ENCODE peak calls at places on chromosomes 7 and 10, in five cellular contexts. One of them, this sample, is unnamed.

GRCh38 chr10:79012567-79012966 is 56.2 kb upstream of the ZMIZ1 start:
- DNase-seq in hepatocyte: no peak
- DNase-seq in lower leg skin: no peak
- DNase-seq in pancreas: no peak
- DNase-seq in heart left ventricle: peak
- DNase-seq in this sample: no peak

GRCh38 chr10:26215923-26216576 is 524 bp upstream of the GAD2 start:
- DNase-seq in hepatocyte: peak
- DNase-seq in lower leg skin: no peak
- DNase-seq in pancreas: peak
- DNase-seq in heart left ventricle: no peak
- DNase-seq in this sample: no peak

GRCh38 chr10:103835121-103836045 is 20.0 kb downstream of the SH3PXD2A start:
- DNase-seq in hepatocyte: peak
- DNase-seq in lower leg skin: no peak
- DNase-seq in pancreas: peak
- DNase-seq in heart left ventricle: peak
- DNase-seq in this sample: no peak

GRCh38 chr10:785539-786214 is 96.2 kb upstream of the DIP2C start:
- DNase-seq in hepatocyte: no peak
- DNase-seq in lower leg skin: peak
- DNase-seq in pancreas: no peak
- DNase-seq in heart left ventricle: no peak
- DNase-seq in this sample: no peak

GRCh38 chr7:157652161-157652953 is 315.6 kb downstream of the DNAJB6 start:
- DNase-seq in hepatocyte: no peak
- DNase-seq in lower leg skin: no peak
- DNase-seq in pancreas: no peak
- DNase-seq in heart left ventricle: peak
- DNase-seq in this sample: peak

GRCh38 chr7:155763721-155764431 is 48.4 kb downstream of the SHH start:
- DNase-seq in hepatocyte: peak
- DNase-seq in lower leg skin: no peak
- DNase-seq in pancreas: no peak
- DNase-seq in heart left ventricle: no peak
- DNase-seq in this sample: no peak

GRCh38 chr10:119543814-119544642 is 1.5 kb upstream of the RGS10 start:
- DNase-seq in hepatocyte: no peak
- DNase-seq in lower leg skin: no peak
- DNase-seq in pancreas: no peak
- DNase-seq in heart left ventricle: no peak
- DNase-seq in this sample: no peak

GRCh38 chr7:99699946-99700345 is 20.1 kb upstream of the CYP3A5 start:
- DNase-seq in hepatocyte: no peak
- DNase-seq in lower leg skin: no peak
- DNase-seq in pancreas: no peak
- DNase-seq in heart left ventricle: no peak
- DNase-seq in this sample: no peak

GRCh38 chr7:77570330-77571011 is 33.4 kb downstream of the PTPN12 start:
- DNase-seq in hepatocyte: no peak
- DNase-seq in lower leg skin: no peak
- DNase-seq in pancreas: no peak
- DNase-seq in heart left ventricle: no peak
- DNase-seq in this sample: no peak

GRCh38 chr10:58856508-58857240 is 319.8 kb upstream of the PHYHIPL start:
- DNase-seq in hepatocyte: peak
- DNase-seq in lower leg skin: peak
- DNase-seq in pancreas: peak
- DNase-seq in heart left ventricle: no peak
- DNase-seq in this sample: no peak

GRCh38 chr10:89327803-89328441 is at the start of gene IFIT3:
- DNase-seq in hepatocyte: peak
- DNase-seq in lower leg skin: peak
- DNase-seq in pancreas: peak
- DNase-seq in heart left ventricle: no peak
- DNase-seq in this sample: peak

GRCh38 chr10:128035557-128035973 is 90.7 kb downstream of the MKI67 start:
- DNase-seq in hepatocyte: no peak
- DNase-seq in lower leg skin: peak
- DNase-seq in pancreas: no peak
- DNase-seq in heart left ventricle: peak
- DNase-seq in this sample: peak

GRCh38 chr10:31171402-31172120 is 139.9 kb upstream of the ZNF438 start:
- DNase-seq in hepatocyte: no peak
- DNase-seq in lower leg skin: no peak
- DNase-seq in pancreas: no peak
- DNase-seq in heart left ventricle: no peak
- DNase-seq in this sample: no peak

GRCh38 chr7:50851451-50851850 is 68.8 kb upstream of the GRB10 start:
- DNase-seq in hepatocyte: no peak
- DNase-seq in lower leg skin: no peak
- DNase-seq in pancreas: no peak
- DNase-seq in heart left ventricle: no peak
- DNase-seq in this sample: no peak

GRCh38 chr10:21634599-21635365 is 100.8 kb downstream of the MLLT10 start:
- DNase-seq in hepatocyte: no peak
- DNase-seq in lower leg skin: no peak
- DNase-seq in pancreas: no peak
- DNase-seq in heart left ventricle: no peak
- DNase-seq in this sample: no peak

GRCh38 chr10:46226232-46226631 is 60.6 kb upstream of the ANTXRL start:
- DNase-seq in hepatocyte: no peak
- DNase-seq in lower leg skin: peak
- DNase-seq in pancreas: no peak
- DNase-seq in heart left ventricle: peak
- DNase-seq in this sample: peak

GRCh38 chr10:123847686-123848432 is 43.7 kb downstream of the CPXM2 start:
- DNase-seq in hepatocyte: peak
- DNase-seq in lower leg skin: no peak
- DNase-seq in pancreas: no peak
- DNase-seq in heart left ventricle: no peak
- DNase-seq in this sample: no peak

GRCh38 chr7:15525652-15526263 is 36.1 kb downstream of the AGMO start:
- DNase-seq in hepatocyte: no peak
- DNase-seq in lower leg skin: no peak
- DNase-seq in pancreas: no peak
- DNase-seq in heart left ventricle: no peak
- DNase-seq in this sample: no peak

GRCh38 chr10:121854809-121855445 is 72.9 kb downstream of the ATE1 start:
- DNase-seq in hepatocyte: peak
- DNase-seq in lower leg skin: no peak
- DNase-seq in pancreas: no peak
- DNase-seq in heart left ventricle: no peak
- DNase-seq in this sample: no peak

GRCh38 chr7:80520199-80520598 is 8.3 kb upstream of the GNAT3 start:
- DNase-seq in hepatocyte: no peak
- DNase-seq in lower leg skin: no peak
- DNase-seq in pancreas: no peak
- DNase-seq in heart left ventricle: no peak
- DNase-seq in this sample: no peak

GRCh38 chr7:29377718-29378117 is 183.1 kb downstream of the CHN2 start:
- DNase-seq in hepatocyte: no peak
- DNase-seq in lower leg skin: no peak
- DNase-seq in pancreas: no peak
- DNase-seq in heart left ventricle: no peak
- DNase-seq in this sample: no peak

DNA sequence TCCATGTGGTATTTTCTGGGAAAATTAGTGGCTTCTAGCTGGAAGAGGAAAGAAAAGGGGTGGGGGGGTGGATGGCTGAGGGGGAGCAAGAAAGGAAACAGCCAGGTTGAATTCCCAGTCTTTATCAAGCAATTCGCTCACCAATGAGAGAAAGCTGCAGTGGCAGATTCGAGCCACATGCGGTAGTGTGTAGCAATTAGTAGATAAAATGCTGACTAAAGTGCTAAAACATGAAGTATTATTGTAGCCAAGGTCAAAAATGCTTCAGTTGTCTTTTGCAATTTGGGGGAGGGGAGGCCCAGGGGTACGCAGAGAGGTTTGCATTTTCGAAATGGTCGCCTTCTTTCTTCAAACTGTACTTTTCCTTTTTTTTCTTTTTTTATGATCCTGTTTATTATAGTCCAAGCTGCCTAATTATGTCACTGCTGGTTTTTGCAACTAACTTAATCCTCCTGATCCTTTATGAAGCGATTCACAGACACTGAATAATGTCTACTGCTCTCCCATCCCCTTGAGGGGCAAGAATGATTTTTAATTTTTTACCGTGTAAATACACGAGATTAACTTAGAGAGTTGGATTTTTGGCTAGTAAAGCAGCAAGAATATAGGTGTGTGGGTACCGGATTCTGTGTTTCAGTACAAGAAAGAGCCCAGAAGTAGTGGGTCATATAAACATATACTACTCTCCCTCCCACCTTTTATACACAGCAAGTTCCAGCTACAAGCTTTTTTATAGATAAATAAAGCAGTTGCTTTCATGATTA is 3.6 kb upstream of the ARID5B start:
- DNase-seq in hepatocyte: peak
- DNase-seq in lower leg skin: peak
- DNase-seq in pancreas: peak
- DNase-seq in heart left ventricle: no peak
- DNase-seq in this sample: no peak
- TF ChIP-seq CTCF in hepatocyte: peak
- TF ChIP-seq CTCF in lower leg skin: no peak
- TF ChIP-seq CTCF in pancreas: no peak
- TF ChIP-seq CTCF in heart left ventricle: peak
- TF ChIP-seq CTCF in this sample: no peak

DNA sequence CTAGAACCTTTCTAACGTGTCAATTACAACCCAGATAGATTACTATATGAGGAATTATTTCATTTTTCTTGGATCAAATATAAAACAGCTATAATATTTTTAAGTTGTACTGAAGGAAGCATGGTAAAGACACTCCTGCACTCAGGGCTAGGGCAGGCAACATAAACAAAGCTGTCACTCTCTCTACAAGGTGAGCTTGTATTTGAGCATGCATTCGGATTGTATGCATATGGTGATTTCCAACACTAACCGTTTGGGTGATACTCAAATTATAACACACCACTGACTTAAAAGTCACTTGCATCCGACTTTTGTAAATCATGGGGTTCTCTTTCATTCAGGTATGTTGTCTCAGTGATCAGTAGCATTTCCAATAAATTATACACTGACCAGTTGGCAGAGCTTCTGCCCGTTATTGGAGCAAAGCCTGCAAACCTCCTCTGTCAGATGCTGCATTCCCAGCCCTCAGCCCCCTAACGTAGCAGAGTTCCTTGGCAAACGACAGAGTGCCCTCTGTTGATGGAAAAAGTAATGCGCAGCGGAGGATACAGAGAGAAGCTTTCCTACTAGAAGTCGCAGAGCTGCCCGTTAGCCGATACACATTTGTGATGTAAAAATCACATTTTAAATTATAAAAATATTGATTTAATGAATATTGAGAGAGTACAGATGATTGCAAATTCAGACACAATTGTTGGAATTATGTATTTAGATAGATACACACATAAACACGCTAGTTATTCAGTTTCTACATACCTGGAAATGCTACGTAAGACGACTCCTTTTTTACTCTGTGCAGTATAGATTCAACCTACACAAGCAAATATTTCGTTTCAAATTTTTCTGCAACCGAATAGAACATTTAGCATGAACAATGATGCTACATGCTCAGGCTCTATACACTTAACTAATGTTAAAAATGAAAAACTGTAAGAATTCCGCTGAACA is 173.9 kb upstream of the SP4 start:
- DNase-seq in hepatocyte: peak
- DNase-seq in lower leg skin: peak
- DNase-seq in pancreas: peak
- DNase-seq in heart left ventricle: no peak
- DNase-seq in this sample: no peak
- TF ChIP-seq CTCF in hepatocyte: peak
- TF ChIP-seq CTCF in lower leg skin: no peak
- TF ChIP-seq CTCF in pancreas: peak
- TF ChIP-seq CTCF in heart left ventricle: peak
- TF ChIP-seq CTCF in this sample: peak

GRCh38 chr7:74173866-74174605 is at the start of gene EIF4H:
- DNase-seq in hepatocyte: peak
- DNase-seq in lower leg skin: peak
- DNase-seq in pancreas: peak
- DNase-seq in heart left ventricle: peak
- DNase-seq in this sample: peak

GRCh38 chr7:74173074-74173473 is 1.1 kb upstream of the EIF4H start:
- DNase-seq in hepatocyte: no peak
- DNase-seq in lower leg skin: no peak
- DNase-seq in pancreas: no peak
- DNase-seq in heart left ventricle: no peak
- DNase-seq in this sample: no peak

GRCh38 chr7:74173491-74173865 is 678 bp upstream of the EIF4H start:
- DNase-seq in hepatocyte: no peak
- DNase-seq in lower leg skin: no peak
- DNase-seq in pancreas: no peak
- DNase-seq in heart left ventricle: no peak
- DNase-seq in this sample: no peak

GRCh38 chr7:74175270-74175803 is 1.2 kb downstream of the EIF4H start:
- DNase-seq in hepatocyte: no peak
- DNase-seq in lower leg skin: no peak
- DNase-seq in pancreas: no peak
- DNase-seq in heart left ventricle: no peak
- DNase-seq in this sample: no peak

GRCh38 chr7:74174606-74175082 is 488 bp downstream of the EIF4H start:
- DNase-seq in hepatocyte: peak
- DNase-seq in lower leg skin: peak
- DNase-seq in pancreas: peak
- DNase-seq in heart left ventricle: peak
- DNase-seq in this sample: peak
- TF ChIP-seq CTCF in hepatocyte: no peak
- TF ChIP-seq CTCF in lower leg skin: no peak
- TF ChIP-seq CTCF in pancreas: no peak
- TF ChIP-seq CTCF in heart left ventricle: no peak
- TF ChIP-seq CTCF in this sample: no peak

DNA sequence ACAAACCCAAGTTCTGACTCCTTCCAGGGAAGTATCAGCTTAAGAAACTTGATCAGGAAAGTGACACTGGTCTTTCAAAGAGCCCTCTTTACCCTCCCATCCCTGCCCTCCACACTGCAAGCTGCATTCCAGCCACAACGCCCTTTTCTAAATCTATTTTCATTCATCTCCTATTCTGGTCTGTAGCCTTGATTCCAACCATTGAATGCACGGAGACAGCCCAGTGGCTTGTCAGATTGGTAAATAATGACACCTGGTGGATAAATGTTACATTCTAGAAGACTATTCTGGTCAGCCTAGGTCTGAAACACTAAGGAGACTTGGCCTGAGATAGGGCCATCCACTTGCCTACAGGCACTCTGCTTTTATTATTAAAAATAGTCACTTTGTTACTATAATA is 20.9 kb downstream of the MORN4 start:
- DNase-seq in hepatocyte: peak
- DNase-seq in lower leg skin: no peak
- DNase-seq in pancreas: no peak
- DNase-seq in heart left ventricle: no peak
- DNase-seq in this sample: no peak
- TF ChIP-seq CTCF in hepatocyte: peak
- TF ChIP-seq CTCF in lower leg skin: no peak
- TF ChIP-seq CTCF in pancreas: no peak
- TF ChIP-seq CTCF in heart left ventricle: peak
- TF ChIP-seq CTCF in this sample: peak